ENCODE peak calls at places on chromosomes 3 and 15, in eight cellular contexts. D is tibial artery; F is coronary artery; H is neuronal stem cell; P is colonic mucosa; I is foreskin fibroblast; L is GM23338; C is naive thymus-derived CD4-positive, alpha-beta T cell. V is an unnamed sample.

GRCh38 chr15:47737424-47737823 is 20.1 kb downstream of the SEMA6D start:
- DNase-seq in D (no peak), F (no peak), H (no peak), P (no peak), I (no peak), L (no peak), C (no peak), V (no peak)

GRCh38 chr3:133837487-133838295 is 32.1 kb downstream of the SRPRB start:
- DNase-seq in D (no peak), F (peak), H (no peak), P (no peak), I (no peak), L (no peak), C (no peak), V (no peak)

GRCh38 chr3:171851685-171852084 is 8.5 kb downstream of the TMEM212 start:
- DNase-seq in D (no peak), F (no peak), H (no peak), P (no peak), I (no peak), L (no peak), C (no peak), V (no peak)

GRCh38 chr15:73965730-73966103 is 26.4 kb downstream of the STOML1 start:
- DNase-seq in D (no peak), F (no peak), H (no peak), P (no peak), I (peak), L (peak), C (peak), V (no peak)

GRCh38 chr3:169334994-169335393 is 328.5 kb downstream of the MECOM start:
- DNase-seq in D (no peak), F (no peak), H (no peak), P (no peak), I (no peak), L (no peak), C (no peak), V (no peak)

GRCh38 chr3:37338500-37338899 is 164.1 kb upstream of the LRRFIP2 start:
- DNase-seq in D (no peak), F (no peak), H (no peak), P (no peak), I (no peak), L (no peak), C (no peak), V (no peak)

GRCh38 chr3:13827699-13828098 is 52.2 kb downstream of the WNT7A start:
- DNase-seq in D (no peak), F (no peak), H (no peak), P (no peak), I (no peak), L (no peak), C (no peak), V (no peak)

GRCh38 chr3:124764746-124765145 is 34.5 kb downstream of the UMPS start:
- DNase-seq in D (no peak), F (no peak), H (no peak), P (no peak), I (no peak), L (no peak), C (no peak), V (no peak)

GRCh38 chr15:86538141-86538540 is 458.5 kb downstream of the AGBL1 start:
- DNase-seq in D (no peak), F (no peak), H (no peak), P (no peak), I (no peak), L (no peak), C (no peak), V (no peak)

GRCh38 chr3:135034881-135035440 is 239.9 kb downstream of the EPHB1 start:
- DNase-seq in D (no peak), F (no peak), H (no peak), P (no peak), I (no peak), L (no peak), C (no peak), V (no peak)

GRCh38 chr3:33062814-33063346 is 34.1 kb downstream of the GLB1 start:
- DNase-seq in D (no peak), F (no peak), H (no peak), P (no peak), I (no peak), L (no peak), C (no peak), V (no peak)

GRCh38 chr3:8491750-8492149 is 9.9 kb upstream of the LMCD1 start:
- DNase-seq in D (peak), F (no peak), H (no peak), P (peak), I (no peak), L (no peak), C (no peak), V (no peak)
- H3K4me3 ChIP-seq in D (no peak), F (no peak), H (no peak), P (no peak), I (no peak), L (no peak), C (no peak), V (no peak)

GRCh38 chr3:184339016-184339415 is 1.6 kb downstream of the FAM131A start:
- DNase-seq in D (no peak), F (no peak), H (no peak), P (no peak), I (no peak), L (peak), C (no peak), V (no peak)
- H3K4me3 ChIP-seq in D (peak), F (peak), H (peak), P (no peak), I (no peak), L (peak), C (no peak), V (peak)

GRCh38 chr15:41893422-41894250 is at the start of gene SPTBN5:
- DNase-seq in D (no peak), F (no peak), H (no peak), P (no peak), I (no peak), L (no peak), C (no peak), V (no peak)

GRCh38 chr15:41894791-41895463 is 1.1 kb upstream of the SPTBN5 start:
- DNase-seq in D (peak), F (peak), H (no peak), P (peak), I (peak), L (peak), C (peak), V (peak)

GRCh38 chr15:41892621-41893421 is 1.0 kb downstream of the SPTBN5 start:
- DNase-seq in D (no peak), F (no peak), H (no peak), P (peak), I (no peak), L (no peak), C (peak), V (no peak)

GRCh38 chr15:41895491-41895890 is 1.6 kb upstream of the SPTBN5 start:
- DNase-seq in D (no peak), F (no peak), H (no peak), P (no peak), I (no peak), L (no peak), C (no peak), V (no peak)

GRCh38 chr15:41894251-41894790 is 468 bp upstream of the SPTBN5 start:
- DNase-seq in D (no peak), F (no peak), H (no peak), P (no peak), I (no peak), L (no peak), C (no peak), V (no peak)
- H3K4me3 ChIP-seq in D (peak), F (peak), H (no peak), P (no peak), I (peak), L (no peak), C (peak), V (no peak)

DNA sequence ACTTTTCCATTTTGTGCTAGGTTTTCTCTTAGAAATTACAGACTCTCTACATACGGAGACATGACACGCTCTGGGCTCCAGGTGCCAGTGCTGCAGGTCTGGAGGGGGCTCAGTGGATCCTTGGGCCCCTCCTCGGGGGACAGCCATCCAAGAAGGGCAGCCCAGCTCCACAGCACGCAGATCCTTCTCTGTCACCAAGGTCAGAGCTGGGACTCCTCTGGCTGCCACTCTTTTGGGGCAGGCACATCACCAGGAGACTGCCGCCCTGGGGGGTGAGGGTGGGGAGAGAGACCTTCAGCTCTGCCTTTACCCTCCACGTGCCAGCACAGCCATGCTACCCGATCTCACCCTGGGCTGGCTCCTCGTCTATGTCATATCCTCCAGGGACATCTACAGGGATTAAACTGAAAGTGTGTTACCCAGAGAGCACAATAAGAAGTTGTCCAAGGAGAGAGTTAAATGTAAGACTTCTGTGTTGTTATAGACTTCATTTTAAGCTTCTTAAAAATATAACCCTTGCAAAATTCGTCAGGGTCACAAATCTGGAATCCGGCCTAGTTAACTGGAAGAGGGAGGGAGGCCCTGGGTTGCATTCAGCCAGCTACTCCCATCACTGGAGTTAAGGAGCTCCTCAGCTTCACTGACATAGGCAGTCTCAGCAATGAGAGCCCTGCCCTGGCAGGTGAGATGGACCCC is 65.5 kb downstream of the ATP10A start:
- DNase-seq in D (no peak), F (peak), H (no peak), P (no peak), I (no peak), L (no peak), C (no peak), V (no peak)
- H3K4me3 ChIP-seq in D (no peak), F (peak), H (no peak), P (no peak), I (no peak), L (no peak), C (no peak), V (no peak)

GRCh38 chr15:89999676-90000174 is 1.4 kb upstream of the ZNF710 start:
- DNase-seq in D (peak), F (no peak), H (peak), P (no peak), I (peak), L (peak), C (no peak), V (no peak)
- H3K4me3 ChIP-seq in D (peak), F (peak), H (peak), P (peak), I (peak), L (peak), C (no peak), V (peak)

GRCh38 chr3:80233576-80233975 is 465.8 kb upstream of the ROBO1 start:
- DNase-seq in D (no peak), F (no peak), H (no peak), P (no peak), I (no peak), L (no peak), C (no peak), V (peak)
- H3K4me3 ChIP-seq in D (no peak), F (no peak), H (no peak), P (no peak), I (no peak), L (no peak), C (no peak), V (no peak)

DNA sequence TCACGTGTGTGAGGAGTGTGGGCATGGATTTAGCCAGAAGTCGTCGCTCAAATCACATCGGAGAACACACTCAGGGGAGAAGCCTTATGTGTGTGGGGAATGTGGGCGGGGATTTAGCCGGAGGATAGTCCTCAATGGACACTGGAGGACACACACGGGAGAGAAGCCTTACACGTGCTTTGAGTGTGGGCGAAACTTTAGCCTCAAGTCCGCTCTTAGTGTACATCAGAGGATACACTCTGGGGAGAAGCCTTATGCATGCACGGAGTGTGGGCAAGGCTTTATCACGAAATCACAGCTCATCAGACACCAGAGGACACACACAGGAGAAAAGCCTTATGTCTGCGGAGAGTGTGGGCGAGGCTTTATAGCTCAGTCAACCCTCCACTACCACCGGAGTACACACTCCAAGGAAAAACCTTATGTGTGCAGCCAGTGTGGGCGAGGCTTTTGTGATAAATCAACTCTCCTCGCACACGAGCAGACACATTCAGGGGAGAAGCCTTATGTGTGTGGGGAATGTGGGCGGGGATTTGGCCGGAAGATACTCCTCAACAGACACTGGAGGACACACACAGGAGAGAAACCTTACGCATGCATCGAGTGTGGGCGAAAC is 28.1 kb downstream of the ZNF589 start:
- DNase-seq in D (no peak), F (no peak), H (no peak), P (peak), I (no peak), L (no peak), C (peak), V (peak)
- H3K4me3 ChIP-seq in D (no peak), F (no peak), H (no peak), P (no peak), I (no peak), L (no peak), C (peak), V (no peak)

DNA sequence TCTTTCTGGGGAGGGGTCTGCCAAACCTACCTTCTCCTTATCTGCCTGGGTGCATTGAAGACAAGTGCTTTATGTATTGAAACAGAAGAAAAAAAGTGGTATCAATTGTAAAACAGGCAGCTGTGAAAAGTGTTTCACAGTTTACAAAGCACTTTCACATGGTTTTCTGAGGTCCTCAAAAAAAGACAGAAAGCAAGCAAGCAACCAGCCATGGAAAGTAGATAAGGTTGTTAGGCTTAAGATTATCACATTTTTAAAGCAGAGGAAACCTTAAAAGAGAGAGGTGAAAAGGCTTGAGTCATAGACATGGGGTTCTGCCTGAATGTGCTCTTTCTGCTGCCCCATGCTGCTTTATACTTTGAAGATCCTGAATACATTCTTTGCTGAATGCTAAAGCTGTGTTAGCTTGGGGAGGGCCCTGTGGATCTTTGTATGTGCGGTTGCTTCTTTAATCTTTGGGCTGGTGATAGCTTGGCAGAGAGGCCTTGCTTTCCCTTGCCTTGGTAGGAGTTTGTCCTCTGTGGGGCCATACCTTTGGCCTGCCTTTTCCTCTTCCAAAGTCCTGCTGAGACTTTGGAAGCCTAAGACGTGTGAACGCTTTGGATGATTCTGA is 2.6 kb downstream of the SMAD3 start:
- DNase-seq in D (no peak), F (no peak), H (no peak), P (no peak), I (no peak), L (no peak), C (no peak), V (no peak)
- H3K4me3 ChIP-seq in D (peak), F (peak), H (peak), P (peak), I (peak), L (peak), C (peak), V (peak)

DNA sequence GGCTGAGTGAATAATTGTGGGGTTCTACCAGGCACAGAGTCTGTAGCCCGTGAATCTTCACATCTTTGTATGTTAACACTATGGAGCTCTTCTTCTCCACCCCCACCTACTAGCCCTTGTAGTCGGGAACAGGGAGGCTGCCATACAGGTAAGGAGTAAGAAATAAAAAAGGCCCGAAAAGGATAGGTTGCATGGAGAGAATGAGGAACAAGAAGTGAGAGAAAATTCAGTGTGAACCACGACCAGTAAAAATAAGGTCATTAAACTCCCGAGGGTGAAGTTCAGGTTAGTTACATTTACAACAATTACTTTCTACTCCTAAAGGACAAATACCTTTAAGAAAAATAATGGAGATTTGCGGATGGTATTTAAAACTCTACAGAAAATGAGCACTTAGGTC is 53.3 kb downstream of the OSBPL10 start:
- DNase-seq in D (no peak), F (no peak), H (no peak), P (no peak), I (no peak), L (no peak), C (no peak), V (no peak)
- H3K4me3 ChIP-seq in D (no peak), F (no peak), H (no peak), P (no peak), I (no peak), L (no peak), C (no peak), V (no peak)

V was measured in skeletal muscle cell.